ENCODE peak calls at places on chromosomes 4 and X, in four cellular contexts. One of them, this sample, is unnamed.

GRCh38 chrX:104351173-104351769 is 96.5 kb upstream of the ESX1 start:
- DNase-seq in suprapubic skin: no peak
- DNase-seq in transverse colon: no peak
- DNase-seq in vagina: no peak
- DNase-seq in this sample: no peak

GRCh38 chr4:90837241-90837640 is 710.0 kb downstream of the CCSER1 start:
- DNase-seq in vagina: no peak
- DNase-seq in transverse colon: no peak
- DNase-seq in suprapubic skin: no peak
- DNase-seq in this sample: no peak

GRCh38 chr4:153465583-153465921 is 608 bp upstream of the TMEM131L start:
- DNase-seq in vagina: no peak
- DNase-seq in transverse colon: peak; percentile 58
- DNase-seq in suprapubic skin: no peak
- DNase-seq in this sample: peak; percentile 90

GRCh38 chr4:40908297-40908696 is 158.5 kb downstream of the NSUN7 start:
- DNase-seq in suprapubic skin: no peak
- DNase-seq in vagina: no peak
- DNase-seq in transverse colon: peak; percentile 10
- DNase-seq in this sample: peak; percentile 69

GRCh38 chr4:166202991-166203390 is 330.0 kb downstream of the TLL1 start:
- DNase-seq in vagina: no peak
- DNase-seq in transverse colon: no peak
- DNase-seq in suprapubic skin: no peak
- DNase-seq in this sample: no peak

GRCh38 chr4:40185830-40186664 is 10.8 kb upstream of the RHOH start:
- DNase-seq in vagina: no peak
- DNase-seq in transverse colon: no peak
- DNase-seq in suprapubic skin: no peak
- DNase-seq in this sample: no peak

GRCh38 chr4:147975325-147975724 is 243.4 kb downstream of the ARHGAP10 start:
- DNase-seq in suprapubic skin: no peak
- DNase-seq in vagina: no peak
- DNase-seq in transverse colon: no peak
- DNase-seq in this sample: no peak

GRCh38 chrX:78303086-78303485 is 24.3 kb downstream of the CYSLTR1 start:
- DNase-seq in transverse colon: no peak
- DNase-seq in suprapubic skin: no peak
- DNase-seq in vagina: no peak
- DNase-seq in this sample: no peak

GRCh38 chr4:40736910-40737309 is 12.8 kb upstream of the NSUN7 start:
- DNase-seq in vagina: no peak
- DNase-seq in transverse colon: no peak
- DNase-seq in suprapubic skin: no peak
- DNase-seq in this sample: no peak

GRCh38 chrX:119455264-119455663 is 13.0 kb upstream of the SLC25A5 start:
- DNase-seq in transverse colon: no peak
- DNase-seq in suprapubic skin: no peak
- DNase-seq in vagina: no peak
- DNase-seq in this sample: no peak

GRCh38 chrX:11619426-11619825 is 46.3 kb downstream of the ARHGAP6 start:
- DNase-seq in transverse colon: no peak
- DNase-seq in vagina: no peak
- DNase-seq in suprapubic skin: no peak
- DNase-seq in this sample: no peak

GRCh38 chr4:2935762-2936743 is 27.2 kb downstream of the NOP14 start:
- DNase-seq in transverse colon: no peak
- DNase-seq in vagina: no peak
- DNase-seq in suprapubic skin: peak; percentile 78
- DNase-seq in this sample: peak; percentile 69

GRCh38 chr4:61740950-61741638 is 541.0 kb downstream of the ADGRL3 start:
- DNase-seq in suprapubic skin: no peak
- DNase-seq in transverse colon: no peak
- DNase-seq in vagina: no peak
- DNase-seq in this sample: no peak

GRCh38 chrX:54248309-54248708 is 65.3 kb upstream of the FAM120C start:
- DNase-seq in vagina: no peak
- DNase-seq in suprapubic skin: no peak
- DNase-seq in transverse colon: no peak
- DNase-seq in this sample: no peak

GRCh38 chr4:84583871-84584373 is 995 bp downstream of the CDS1 start:
- DNase-seq in suprapubic skin: no peak
- DNase-seq in transverse colon: no peak
- DNase-seq in vagina: no peak
- DNase-seq in this sample: no peak

GRCh38 chr4:113675731-113676707 is 85.5 kb downstream of the CAMK2D start:
- DNase-seq in transverse colon: no peak
- DNase-seq in suprapubic skin: no peak
- DNase-seq in vagina: no peak
- DNase-seq in this sample: no peak

GRCh38 chr4:84237008-84237407 is 262.1 kb downstream of the NKX6-1 start:
- DNase-seq in vagina: no peak
- DNase-seq in suprapubic skin: no peak
- DNase-seq in transverse colon: no peak
- DNase-seq in this sample: no peak

GRCh38 chrX:70169281-70169680 is 8.0 kb upstream of the DGAT2L6 start:
- DNase-seq in transverse colon: no peak
- DNase-seq in vagina: no peak
- DNase-seq in suprapubic skin: no peak
- DNase-seq in this sample: no peak

GRCh38 chrX:150587585-150588503 is 19.4 kb downstream of the MTM1 start:
- DNase-seq in vagina: no peak
- DNase-seq in transverse colon: no peak
- DNase-seq in suprapubic skin: no peak
- DNase-seq in this sample: no peak

GRCh38 chr4:73231518-73232487 is 26.8 kb downstream of the ANKRD17 start:
- DNase-seq in transverse colon: peak; percentile 14
- DNase-seq in vagina: no peak
- DNase-seq in suprapubic skin: no peak
- DNase-seq in this sample: no peak

GRCh38 chr4:33467291-33467690 is 2747.1 kb downstream of the PCDH7 start:
- DNase-seq in suprapubic skin: no peak
- DNase-seq in transverse colon: no peak
- DNase-seq in vagina: no peak
- DNase-seq in this sample: no peak

GRCh38 chr4:76120199-76120598 is 28.0 kb downstream of the NUP54 start:
- DNase-seq in suprapubic skin: no peak
- DNase-seq in vagina: no peak
- DNase-seq in transverse colon: no peak
- DNase-seq in this sample: no peak

GRCh38 chrX:49186125-49187027 is at the start of gene PRICKLE3:
- DNase-seq in suprapubic skin: peak; percentile 89
- DNase-seq in vagina: no peak
- DNase-seq in transverse colon: peak; percentile 88
- DNase-seq in this sample: peak; percentile 96

GRCh38 chrX:37752941-37753340 is 26.9 kb upstream of the CYBB start:
- DNase-seq in vagina: no peak
- DNase-seq in suprapubic skin: no peak
- DNase-seq in transverse colon: no peak
- DNase-seq in this sample: no peak

GRCh38 chrX:103413981-103414380 is 37.6 kb downstream of the BEX3 start:
- DNase-seq in transverse colon: no peak
- DNase-seq in suprapubic skin: no peak
- DNase-seq in vagina: no peak
- DNase-seq in this sample: no peak

GRCh38 chr4:62670509-62670908 is 1470.4 kb downstream of the ADGRL3 start:
- DNase-seq in transverse colon: no peak
- DNase-seq in vagina: no peak
- DNase-seq in suprapubic skin: no peak
- DNase-seq in this sample: no peak

GRCh38 chr4:184288451-184289178 is 70.9 kb upstream of the ENPP6 start:
- DNase-seq in vagina: no peak
- DNase-seq in suprapubic skin: no peak
- DNase-seq in transverse colon: peak; percentile 48
- DNase-seq in this sample: no peak

GRCh38 chrX:9867753-9868152 is 81.5 kb downstream of the SHROOM2 start:
- DNase-seq in transverse colon: no peak
- DNase-seq in vagina: no peak
- DNase-seq in suprapubic skin: no peak
- DNase-seq in this sample: no peak

GRCh38 chrX:2627272-2627867 is 63.7 kb upstream of the CD99 start:
- DNase-seq in vagina: no peak
- DNase-seq in transverse colon: peak; percentile 22
- DNase-seq in suprapubic skin: no peak
- DNase-seq in this sample: no peak

GRCh38 chr4:71944956-71945355 is 86.8 kb upstream of the NPFFR2 start:
- DNase-seq in vagina: no peak
- DNase-seq in suprapubic skin: no peak
- DNase-seq in transverse colon: no peak
- DNase-seq in this sample: no peak

GRCh38 chr4:168848977-168849687 is 160.9 kb downstream of the CBR4 start:
- DNase-seq in suprapubic skin: no peak
- DNase-seq in transverse colon: no peak
- DNase-seq in vagina: no peak
- DNase-seq in this sample: no peak

GRCh38 chrX:65589304-65589703 is 54.7 kb upstream of the LAS1L start:
- DNase-seq in suprapubic skin: no peak
- DNase-seq in transverse colon: no peak
- DNase-seq in vagina: no peak
- DNase-seq in this sample: no peak

GRCh38 chr4:119517361-119518229 is 111.0 kb downstream of the PDE5A start:
- DNase-seq in suprapubic skin: no peak
- DNase-seq in vagina: no peak
- DNase-seq in transverse colon: no peak
- DNase-seq in this sample: no peak

GRCh38 chrX:482702-483203 is 96.0 kb upstream of the PPP2R3B start:
- DNase-seq in vagina: no peak
- DNase-seq in suprapubic skin: no peak
- DNase-seq in transverse colon: no peak
- DNase-seq in this sample: peak; percentile 34

GRCh38 chr4:104677122-104677521 is 182.4 kb upstream of the CXXC4 start:
- DNase-seq in vagina: no peak
- DNase-seq in transverse colon: peak; percentile 8
- DNase-seq in suprapubic skin: no peak
- DNase-seq in this sample: no peak

GRCh38 chr4:177093964-177094363 is 215.7 kb upstream of the NEIL3 start:
- DNase-seq in vagina: no peak
- DNase-seq in transverse colon: no peak
- DNase-seq in suprapubic skin: no peak
- DNase-seq in this sample: no peak

GRCh38 chr4:155796031-155796430 is 37.2 kb downstream of the GUCY1B1 start:
- DNase-seq in transverse colon: no peak
- DNase-seq in vagina: no peak
- DNase-seq in suprapubic skin: no peak
- DNase-seq in this sample: no peak

GRCh38 chr4:86014599-86014998 is 345.3 kb downstream of the MAPK10 start:
- DNase-seq in transverse colon: no peak
- DNase-seq in suprapubic skin: no peak
- DNase-seq in vagina: no peak
- DNase-seq in this sample: no peak
- TF ChIP-seq POLR2AphosphoS5 in transverse colon: no peak
- TF ChIP-seq POLR2AphosphoS5 in suprapubic skin: no peak
- TF ChIP-seq POLR2AphosphoS5 in vagina: no peak
- TF ChIP-seq POLR2AphosphoS5 in this sample: no peak

GRCh38 chrX:44967221-44967620 is 94.2 kb downstream of the KDM6A start:
- DNase-seq in vagina: no peak
- DNase-seq in suprapubic skin: no peak
- DNase-seq in transverse colon: no peak
- DNase-seq in this sample: no peak
- H3K9me3 ChIP-seq in vagina: no peaks in the 10 kb centered on the region
- H3K9me3 ChIP-seq in suprapubic skin: no peaks in the 10 kb centered on the region
- H3K9me3 ChIP-seq in transverse colon: no peaks in the 10 kb centered on the region
- H3K9me3 ChIP-seq in this sample: no peaks in the 10 kb centered on the region

GRCh38 chr4:108622828-108623227 is 2.5 kb downstream of the RPL34 start:
- DNase-seq in transverse colon: no peak
- DNase-seq in vagina: no peak
- DNase-seq in suprapubic skin: no peak
- DNase-seq in this sample: no peak
- TF ChIP-seq POLR2AphosphoS5 in transverse colon: no peak
- TF ChIP-seq POLR2AphosphoS5 in vagina: no peak
- TF ChIP-seq POLR2AphosphoS5 in suprapubic skin: no peak
- TF ChIP-seq POLR2AphosphoS5 in this sample: no peak

DNA sequence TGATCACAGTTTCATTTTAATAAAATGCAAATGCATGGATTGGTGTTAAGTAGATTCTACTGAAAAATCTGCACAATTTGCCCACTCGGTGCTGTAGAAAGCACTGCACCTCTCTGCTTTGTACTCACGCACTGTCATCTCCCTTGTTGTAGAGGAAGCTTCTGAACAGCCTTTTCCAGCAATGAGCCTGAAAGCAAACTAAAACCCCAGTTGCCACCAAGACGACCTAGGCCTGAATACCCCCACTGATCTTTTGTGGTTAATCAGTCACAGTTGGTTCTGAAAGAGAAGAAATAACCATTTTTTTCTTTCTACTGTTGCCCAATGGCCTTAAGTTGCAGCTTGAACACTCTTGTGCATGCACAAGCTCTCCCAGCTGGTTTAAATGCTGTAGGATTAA is 229.8 kb downstream of the NLGN4X start:
- DNase-seq in suprapubic skin: no peak
- DNase-seq in vagina: no peak
- DNase-seq in transverse colon: no peak
- DNase-seq in this sample: no peak
- H3K9me3 ChIP-seq in suprapubic skin: no peaks in the 10 kb centered on the region
- H3K9me3 ChIP-seq in vagina: no peaks in the 10 kb centered on the region
- H3K9me3 ChIP-seq in transverse colon: no peaks in the 10 kb centered on the region
- H3K9me3 ChIP-seq in this sample: no peaks in the 10 kb centered on the region

GRCh38 chr4:7676376-7676775 is 241.6 kb upstream of the PSAPL1 start:
- DNase-seq in vagina: no peak
- DNase-seq in transverse colon: no peak
- DNase-seq in suprapubic skin: no peak
- DNase-seq in this sample: no peak

GRCh38 chr4:7673111-7673510 is 238.4 kb upstream of the PSAPL1 start:
- DNase-seq in vagina: no peak
- DNase-seq in suprapubic skin: no peak
- DNase-seq in transverse colon: no peak
- DNase-seq in this sample: no peak

GRCh38 chr4:7675612-7676320 is 241.0 kb upstream of the PSAPL1 start:
- DNase-seq in transverse colon: no peak
- DNase-seq in suprapubic skin: no peak
- DNase-seq in vagina: no peak
- DNase-seq in this sample: peak; percentile 72

GRCh38 chr4:7675136-7675535 is 240.4 kb upstream of the PSAPL1 start:
- DNase-seq in transverse colon: no peak
- DNase-seq in suprapubic skin: no peak
- DNase-seq in vagina: no peak
- DNase-seq in this sample: peak; percentile 69

DNA sequence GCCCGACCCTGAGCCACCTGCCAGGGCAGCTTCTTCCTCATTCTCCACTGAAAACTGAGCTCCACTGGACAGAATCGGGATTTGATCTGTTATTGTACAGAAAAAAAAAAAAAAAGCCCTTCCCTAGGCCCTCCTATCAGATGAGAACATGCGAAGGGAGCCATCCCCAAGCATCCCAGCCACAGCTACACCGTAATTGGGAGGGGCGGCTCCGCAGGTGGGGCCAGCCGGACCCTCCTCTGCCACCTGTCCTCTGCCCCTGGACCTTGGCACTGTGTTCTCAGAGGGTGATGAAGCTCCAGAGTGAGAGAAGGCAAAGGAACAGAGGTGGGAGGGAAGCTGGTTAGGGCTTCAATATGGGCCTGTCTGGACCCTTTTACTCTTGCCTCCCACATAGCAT is 240.0 kb upstream of the PSAPL1 start:
- DNase-seq in vagina: no peak
- DNase-seq in suprapubic skin: no peak
- DNase-seq in transverse colon: no peak
- DNase-seq in this sample: peak; percentile 40
- TF ChIP-seq POLR2AphosphoS5 in vagina: no peak
- TF ChIP-seq POLR2AphosphoS5 in suprapubic skin: no peak
- TF ChIP-seq POLR2AphosphoS5 in transverse colon: no peak
- TF ChIP-seq POLR2AphosphoS5 in this sample: no peak

This sample was measured in spleen.